ENCODE peak calls at places on chromosomes 13 and 19, in eight cellular contexts. L is left ventricle myocardium inferior; F is kidney tubule cell; J is NCI-H2029 treated with DMSO at 0.1 percent for 48 hours; W is substantia nigra; M is NCI-H82; Y is cardiac muscle cell; U is activated naive CD4-positive, alpha-beta T cell treated with anti-CD3 and anti-CD28 coated beads, Interleukin-2, amount 50 U/mL, for 72 hours. S is an unnamed sample.

GRCh38 chr19:38718747-38719543 is 25.3 kb downstream of the CAPN12 start:
- DNase-seq in U (no peak), F (peak; percentile 74), M (peak; percentile 39), Y (peak; percentile 59), W (peak; percentile 33), J (peak; percentile 58), L (peak; percentile 75), S (no peak)

GRCh38 chr19:56217039-56217949 is 15.2 kb downstream of the ZSCAN5C start:
- DNase-seq in F (peak; percentile 36), W (no peak), U (no peak), L (peak; percentile 15), M (no peak), J (no peak), Y (no peak), S (peak; percentile 50)

GRCh38 chr19:52188822-52189744 is 769 bp upstream of the PPP2R1A start:
- DNase-seq in F (peak; percentile 8), M (peak; percentile 64), U (peak; percentile 90), W (peak; percentile 34), J (no peak), Y (peak; percentile 61), L (peak; percentile 83), S (peak; percentile 43)

GRCh38 chr19:15332311-15332996 is at the start of gene BRD4:
- DNase-seq in L (peak; percentile 77), F (peak; percentile 77), U (peak; percentile 87), J (no peak), M (peak; percentile 84), W (peak; percentile 8), Y (peak; percentile 86), S (peak; percentile 76)

GRCh38 chr13:25018729-25019115 is 77.2 kb upstream of the PABPC3 start:
- DNase-seq in L (no peak), F (peak; percentile 30), J (no peak), M (no peak), U (no peak), Y (no peak), W (no peak), S (no peak)

GRCh38 chr19:46963093-46963734 is 56.4 kb upstream of the NPAS1 start:
- DNase-seq in L (no peak), F (no peak), J (no peak), U (no peak), W (no peak), M (no peak), Y (no peak), S (no peak)

GRCh38 chr13:31761951-31762350 is 22.6 kb downstream of the RXFP2 start:
- DNase-seq in U (no peak), F (no peak), J (no peak), W (no peak), M (no peak), Y (no peak), L (no peak), S (no peak)

GRCh38 chr13:40520916-40521315 is 145.5 kb downstream of the FOXO1 start:
- DNase-seq in F (no peak), M (no peak), W (no peak), U (no peak), L (no peak), Y (no peak), J (no peak), S (no peak)

GRCh38 chr19:43623889-43624670 is 4.7 kb upstream of the ZNF428 start:
- DNase-seq in W (no peak), L (no peak), J (no peak), Y (no peak), M (no peak), U (no peak), F (no peak), S (no peak)

GRCh38 chr19:39971380-39971841 is 446 bp downstream of the PSMC4 start:
- DNase-seq in L (peak; percentile 20), M (peak; percentile 43), U (no peak), J (no peak), Y (no peak), W (no peak), F (no peak), S (peak; percentile 11)

GRCh38 chr13:110869805-110870706 is 44.8 kb downstream of the ANKRD10 start:
- DNase-seq in L (peak; percentile 74), U (no peak), W (no peak), M (no peak), Y (peak; percentile 36), F (peak; percentile 100), J (peak; percentile 51), S (peak; percentile 29)

GRCh38 chr19:15641901-15642491 is 1.3 kb downstream of the CYP4F3 start:
- DNase-seq in F (no peak), M (no peak), J (no peak), Y (no peak), W (no peak), U (no peak), L (no peak), S (no peak)

GRCh38 chr19:58059681-58060080 is 599 bp downstream of the ZNF135 start:
- DNase-seq in M (no peak), J (no peak), U (no peak), L (no peak), Y (no peak), F (no peak), W (no peak), S (no peak)

GRCh38 chr13:27617801-27618411 is 2.4 kb downstream of the LNX2 start:
- DNase-seq in M (no peak), L (no peak), W (no peak), U (no peak), J (no peak), F (peak; percentile 62), Y (no peak), S (no peak)

GRCh38 chr13:40681341-40682051 is 15.1 kb upstream of the FOXO1 start:
- DNase-seq in M (no peak), J (no peak), W (no peak), Y (no peak), F (no peak), L (no peak), U (no peak), S (no peak)

GRCh38 chr19:50510121-50510670 is 795 bp downstream of the JOSD2 start:
- DNase-seq in J (no peak), F (no peak), M (no peak), L (no peak), U (no peak), Y (no peak), W (no peak), S (no peak)

GRCh38 chr19:41325947-41326706 is 16.2 kb downstream of the CCDC97 start:
- DNase-seq in U (no peak), M (no peak), J (no peak), W (no peak), F (peak; percentile 81), Y (peak; percentile 34), L (no peak), S (no peak)

GRCh38 chr13:21106089-21106488 is 44.7 kb upstream of the LATS2 start:
- DNase-seq in U (no peak), J (no peak), F (peak; percentile 38), Y (no peak), L (no peak), W (no peak), M (peak; percentile 22), S (no peak)

GRCh38 chr13:95833126-95833525 is 156.2 kb downstream of the DNAJC3 start:
- DNase-seq in Y (no peak), F (no peak), L (no peak), W (no peak), M (no peak), U (no peak), J (no peak), S (no peak)

GRCh38 chr13:20053891-20054290 is 95.4 kb downstream of the ZMYM2 start:
- DNase-seq in L (no peak), F (no peak), W (no peak), M (no peak), J (no peak), U (no peak), Y (no peak), S (no peak)

GRCh38 chr19:58033741-58034475 is at the start of gene ZSCAN1:
- DNase-seq in F (peak; percentile 84), L (peak; percentile 90), J (peak; percentile 57), M (peak; percentile 96), W (peak; percentile 92), Y (peak; percentile 92), U (peak; percentile 8), S (peak; percentile 9)

GRCh38 chr19:17706750-17707181 is 12.5 kb upstream of the MAP1S start:
- DNase-seq in L (no peak), W (peak; percentile 25), J (no peak), F (peak; percentile 34), U (no peak), M (peak; percentile 97), Y (peak; percentile 26), S (no peak)

GRCh38 chr19:49064768-49065611 is at the start of gene NTF4:
- DNase-seq in F (peak; percentile 37), J (no peak), L (no peak), M (peak; percentile 43), W (no peak), Y (peak; percentile 88), U (no peak), S (peak; percentile 54)

GRCh38 chr13:46179576-46180368 is 2.2 kb downstream of the LCP1 start:
- DNase-seq in J (no peak), U (peak; percentile 64), L (peak; percentile 59), M (no peak), F (no peak), Y (no peak), W (no peak), S (no peak)

GRCh38 chr13:41017153-41017552 is 2.0 kb downstream of the ELF1 start:
- DNase-seq in U (no peak), M (peak; percentile 6), L (no peak), J (no peak), F (peak; percentile 32), W (peak; percentile 5), Y (no peak), S (no peak)

GRCh38 chr19:3398114-3398899 is 31.9 kb downstream of the NFIC start:
- DNase-seq in Y (peak; percentile 58), M (no peak), U (no peak), W (peak; percentile 88), F (no peak), L (peak; percentile 84), J (no peak), S (no peak)